ENCODE peak calls at places on chromosomes 13 and 19, in five cellular contexts. One of them, this sample, is unnamed.

GRCh38 chr13:74061939-74062595 is 72.1 kb downstream of the KLF12 start:
- DNase-seq in neuronal stem cell: no peak
- DNase-seq in esophagus muscularis mucosa: no peak
- DNase-seq in transverse colon: no peak
- DNase-seq in Peyer's patch: no peak
- DNase-seq in this sample: no peak

GRCh38 chr19:17441241-17442135 is 7.0 kb downstream of the TMEM221 start:
- DNase-seq in Peyer's patch: no peak
- DNase-seq in neuronal stem cell: no peak
- DNase-seq in esophagus muscularis mucosa: no peak
- DNase-seq in transverse colon: no peak
- DNase-seq in this sample: no peak

GRCh38 chr13:46751811-46752635 is 44.9 kb downstream of the ESD start:
- DNase-seq in esophagus muscularis mucosa: no peak
- DNase-seq in Peyer's patch: peak; percentile 54
- DNase-seq in neuronal stem cell: no peak
- DNase-seq in transverse colon: no peak
- DNase-seq in this sample: no peak

GRCh38 chr13:22271963-22272362 is 601.1 kb downstream of the FGF9 start:
- DNase-seq in Peyer's patch: no peak
- DNase-seq in neuronal stem cell: no peak
- DNase-seq in transverse colon: no peak
- DNase-seq in esophagus muscularis mucosa: no peak
- DNase-seq in this sample: no peak

GRCh38 chr13:44507639-44508038 is 68.5 kb downstream of the TSC22D1 start:
- DNase-seq in transverse colon: no peak
- DNase-seq in neuronal stem cell: no peak
- DNase-seq in esophagus muscularis mucosa: no peak
- DNase-seq in Peyer's patch: no peak
- DNase-seq in this sample: no peak

GRCh38 chr13:101019126-101019525 is 344.5 kb upstream of the TMTC4 start:
- DNase-seq in transverse colon: no peak
- DNase-seq in neuronal stem cell: no peak
- DNase-seq in esophagus muscularis mucosa: no peak
- DNase-seq in Peyer's patch: no peak
- DNase-seq in this sample: no peak

GRCh38 chr19:12899891-12900518 is 9.0 kb downstream of the GCDH start:
- DNase-seq in transverse colon: peak; percentile 51
- DNase-seq in neuronal stem cell: no peak
- DNase-seq in Peyer's patch: no peak
- DNase-seq in esophagus muscularis mucosa: no peak
- DNase-seq in this sample: no peak

GRCh38 chr13:63853816-63854215 is 2438.2 kb upstream of the PCDH20 start:
- DNase-seq in transverse colon: no peak
- DNase-seq in esophagus muscularis mucosa: no peak
- DNase-seq in Peyer's patch: no peak
- DNase-seq in neuronal stem cell: no peak
- DNase-seq in this sample: no peak

GRCh38 chr19:10968527-10969081 is 7.8 kb downstream of the SMARCA4 start:
- DNase-seq in transverse colon: peak; percentile 39
- DNase-seq in Peyer's patch: peak; percentile 53
- DNase-seq in esophagus muscularis mucosa: no peak
- DNase-seq in neuronal stem cell: no peak
- DNase-seq in this sample: no peak

GRCh38 chr19:34767967-34768366 is 5.0 kb downstream of the ZNF599 start:
- DNase-seq in neuronal stem cell: no peak
- DNase-seq in transverse colon: no peak
- DNase-seq in Peyer's patch: no peak
- DNase-seq in esophagus muscularis mucosa: peak; percentile 47
- DNase-seq in this sample: no peak

GRCh38 chr19:35350591-35350990 is 2.9 kb downstream of the FFAR1 start:
- DNase-seq in esophagus muscularis mucosa: peak; percentile 70
- DNase-seq in transverse colon: no peak
- DNase-seq in Peyer's patch: peak; percentile 37
- DNase-seq in neuronal stem cell: no peak
- DNase-seq in this sample: no peak

GRCh38 chr19:29001006-29001921 is 211.7 kb downstream of the UQCRFS1 start:
- DNase-seq in neuronal stem cell: no peak
- DNase-seq in Peyer's patch: no peak
- DNase-seq in esophagus muscularis mucosa: no peak
- DNase-seq in transverse colon: no peak
- DNase-seq in this sample: no peak

GRCh38 chr13:42215578-42216421 is 56.2 kb upstream of the AKAP11 start:
- DNase-seq in neuronal stem cell: peak; percentile 4
- DNase-seq in Peyer's patch: peak; percentile 48
- DNase-seq in transverse colon: no peak
- DNase-seq in esophagus muscularis mucosa: no peak
- DNase-seq in this sample: no peak

GRCh38 chr19:6402834-6403608 is 10.1 kb upstream of the GTF2F1 start:
- DNase-seq in Peyer's patch: peak; percentile 90
- DNase-seq in neuronal stem cell: no peak
- DNase-seq in transverse colon: peak; percentile 84
- DNase-seq in esophagus muscularis mucosa: no peak
- DNase-seq in this sample: peak; percentile 76

GRCh38 chr19:17721821-17722220 is 2.5 kb downstream of the MAP1S start:
- DNase-seq in neuronal stem cell: no peak
- DNase-seq in transverse colon: no peak
- DNase-seq in Peyer's patch: no peak
- DNase-seq in esophagus muscularis mucosa: no peak
- DNase-seq in this sample: peak; percentile 73

GRCh38 chr19:49847731-49848696 is 2.9 kb upstream of the PTOV1 start:
- DNase-seq in transverse colon: no peak
- DNase-seq in esophagus muscularis mucosa: no peak
- DNase-seq in Peyer's patch: no peak
- DNase-seq in neuronal stem cell: no peak
- DNase-seq in this sample: peak; percentile 31

GRCh38 chr13:90918551-90918950 is 428.9 kb upstream of the MIR17HG start:
- DNase-seq in esophagus muscularis mucosa: no peak
- DNase-seq in Peyer's patch: no peak
- DNase-seq in transverse colon: no peak
- DNase-seq in neuronal stem cell: no peak
- DNase-seq in this sample: no peak

GRCh38 chr13:113597386-113598080 is 13.0 kb downstream of the TFDP1 start:
- DNase-seq in transverse colon: no peak
- DNase-seq in neuronal stem cell: no peak
- DNase-seq in esophagus muscularis mucosa: no peak
- DNase-seq in Peyer's patch: no peak
- DNase-seq in this sample: no peak

GRCh38 chr13:107867701-107868661 is 347.4 kb downstream of the LIG4 start:
- DNase-seq in Peyer's patch: no peak
- DNase-seq in neuronal stem cell: peak; percentile 66
- DNase-seq in esophagus muscularis mucosa: no peak
- DNase-seq in transverse colon: no peak
- DNase-seq in this sample: no peak

GRCh38 chr19:29216021-29216420 is 3.1 kb upstream of the UQCRFS1 start:
- DNase-seq in esophagus muscularis mucosa: no peak
- DNase-seq in transverse colon: no peak
- DNase-seq in Peyer's patch: no peak
- DNase-seq in neuronal stem cell: no peak
- DNase-seq in this sample: no peak

GRCh38 chr13:32068255-32068654 is 36.7 kb downstream of the FRY start:
- DNase-seq in esophagus muscularis mucosa: no peak
- DNase-seq in Peyer's patch: no peak
- DNase-seq in transverse colon: no peak
- DNase-seq in neuronal stem cell: no peak
- DNase-seq in this sample: no peak

GRCh38 chr13:91355826-91356710 is 8.6 kb downstream of the MIR17HG start:
- DNase-seq in transverse colon: no peak
- DNase-seq in neuronal stem cell: no peak
- DNase-seq in Peyer's patch: no peak
- DNase-seq in esophagus muscularis mucosa: no peak
- DNase-seq in this sample: no peak

GRCh38 chr13:108315273-108315672 is 45.8 kb downstream of the TNFSF13B start:
- DNase-seq in transverse colon: no peak
- DNase-seq in esophagus muscularis mucosa: no peak
- DNase-seq in neuronal stem cell: no peak
- DNase-seq in Peyer's patch: no peak
- DNase-seq in this sample: no peak

GRCh38 chr19:55809381-55810058 is 22.3 kb downstream of the NLRP11 start:
- DNase-seq in Peyer's patch: peak; percentile 83
- DNase-seq in esophagus muscularis mucosa: no peak
- DNase-seq in neuronal stem cell: no peak
- DNase-seq in transverse colon: peak; percentile 71
- DNase-seq in this sample: peak; percentile 59

GRCh38 chr19:49515767-49516166 is 3.3 kb downstream of the FCGRT start:
- DNase-seq in transverse colon: peak; percentile 46
- DNase-seq in Peyer's patch: peak; percentile 65
- DNase-seq in neuronal stem cell: no peak
- DNase-seq in esophagus muscularis mucosa: no peak
- DNase-seq in this sample: peak; percentile 83

GRCh38 chr13:48749699-48750473 is 96.2 kb downstream of the CYSLTR2 start:
- DNase-seq in neuronal stem cell: peak; percentile 29
- DNase-seq in transverse colon: peak; percentile 66
- DNase-seq in Peyer's patch: peak; percentile 88
- DNase-seq in esophagus muscularis mucosa: peak; percentile 96
- DNase-seq in this sample: peak; percentile 87
- H3K4me3 ChIP-seq in neuronal stem cell: no peak overlapping the region
- H3K4me3 ChIP-seq in transverse colon: no peak overlapping the region
- H3K4me3 ChIP-seq in Peyer's patch: no peak overlapping the region
- H3K4me3 ChIP-seq in esophagus muscularis mucosa: no peak overlapping the region
- H3K4me3 ChIP-seq in this sample: no peak overlapping the region

GRCh38 chr19:4703671-4704316 is 19.8 kb downstream of the DPP9 start:
- DNase-seq in neuronal stem cell: no peak
- DNase-seq in esophagus muscularis mucosa: no peak
- DNase-seq in Peyer's patch: no peak
- DNase-seq in transverse colon: no peak
- DNase-seq in this sample: no peak
- H3K27ac ChIP-seq in neuronal stem cell: no peak overlapping the region
- H3K27ac ChIP-seq in esophagus muscularis mucosa: no peak overlapping the region
- H3K27ac ChIP-seq in Peyer's patch: no peak overlapping the region
- H3K27ac ChIP-seq in transverse colon: no peak overlapping the region
- H3K27ac ChIP-seq in this sample: no peak overlapping the region

GRCh38 chr13:33270906-33271538 is 14.5 kb downstream of the STARD13 start:
- DNase-seq in esophagus muscularis mucosa: no peak
- DNase-seq in neuronal stem cell: no peak
- DNase-seq in transverse colon: no peak
- DNase-seq in Peyer's patch: no peak
- DNase-seq in this sample: no peak

GRCh38 chr13:33274264-33274663 is 11.3 kb downstream of the STARD13 start:
- DNase-seq in transverse colon: no peak
- DNase-seq in Peyer's patch: no peak
- DNase-seq in esophagus muscularis mucosa: no peak
- DNase-seq in neuronal stem cell: no peak
- DNase-seq in this sample: no peak

GRCh38 chr13:33275916-33276315 is 9.6 kb downstream of the STARD13 start:
- DNase-seq in esophagus muscularis mucosa: no peak
- DNase-seq in Peyer's patch: no peak
- DNase-seq in transverse colon: no peak
- DNase-seq in neuronal stem cell: no peak
- DNase-seq in this sample: no peak

GRCh38 chr13:33272531-33273124 is 12.9 kb downstream of the STARD13 start:
- DNase-seq in Peyer's patch: peak; percentile 59
- DNase-seq in esophagus muscularis mucosa: no peak
- DNase-seq in neuronal stem cell: no peak
- DNase-seq in transverse colon: peak; percentile 51
- DNase-seq in this sample: no peak

DNA sequence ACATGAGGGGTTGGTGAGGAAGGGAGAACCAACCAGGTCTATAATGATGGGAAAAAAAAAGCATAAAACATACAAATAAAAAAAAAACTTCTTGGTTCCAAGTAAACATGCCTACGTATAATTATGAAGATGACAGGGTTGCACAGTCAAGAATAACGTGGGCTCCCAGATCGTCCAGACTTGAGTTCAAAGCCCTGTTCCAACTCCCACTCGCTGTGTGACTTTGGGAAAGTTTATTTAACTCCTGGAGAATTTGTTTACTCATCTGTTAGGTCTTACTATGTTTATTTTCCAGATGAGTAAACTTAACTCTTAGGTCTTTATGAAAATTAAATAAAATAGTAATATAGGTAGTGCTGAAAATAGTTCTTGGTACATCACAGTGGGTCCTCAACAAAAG is 13.8 kb downstream of the STARD13 start:
- DNase-seq in esophagus muscularis mucosa: no peak
- DNase-seq in Peyer's patch: no peak
- DNase-seq in transverse colon: no peak
- DNase-seq in neuronal stem cell: no peak
- DNase-seq in this sample: no peak
- H3K4me1 ChIP-seq in esophagus muscularis mucosa: peaks cover 97% of the 10 kb centered on the region
- H3K4me1 ChIP-seq in Peyer's patch: no peaks in the 10 kb centered on the region
- H3K4me1 ChIP-seq in transverse colon: peaks cover 33% of the 10 kb centered on the region
- H3K4me1 ChIP-seq in neuronal stem cell: no peaks in the 10 kb centered on the region
- H3K4me1 ChIP-seq in this sample: peaks cover 15% of the 10 kb centered on the region

GRCh38 chr13:30126903-30127428 is 180.4 kb downstream of the KATNAL1 start:
- DNase-seq in esophagus muscularis mucosa: no peak
- DNase-seq in Peyer's patch: no peak
- DNase-seq in transverse colon: no peak
- DNase-seq in neuronal stem cell: no peak
- DNase-seq in this sample: no peak
- H3K4me3 ChIP-seq in esophagus muscularis mucosa: no peak overlapping the region
- H3K4me3 ChIP-seq in Peyer's patch: no peak overlapping the region
- H3K4me3 ChIP-seq in transverse colon: no peak overlapping the region
- H3K4me3 ChIP-seq in neuronal stem cell: no peak overlapping the region
- H3K4me3 ChIP-seq in this sample: no peak overlapping the region

DNA sequence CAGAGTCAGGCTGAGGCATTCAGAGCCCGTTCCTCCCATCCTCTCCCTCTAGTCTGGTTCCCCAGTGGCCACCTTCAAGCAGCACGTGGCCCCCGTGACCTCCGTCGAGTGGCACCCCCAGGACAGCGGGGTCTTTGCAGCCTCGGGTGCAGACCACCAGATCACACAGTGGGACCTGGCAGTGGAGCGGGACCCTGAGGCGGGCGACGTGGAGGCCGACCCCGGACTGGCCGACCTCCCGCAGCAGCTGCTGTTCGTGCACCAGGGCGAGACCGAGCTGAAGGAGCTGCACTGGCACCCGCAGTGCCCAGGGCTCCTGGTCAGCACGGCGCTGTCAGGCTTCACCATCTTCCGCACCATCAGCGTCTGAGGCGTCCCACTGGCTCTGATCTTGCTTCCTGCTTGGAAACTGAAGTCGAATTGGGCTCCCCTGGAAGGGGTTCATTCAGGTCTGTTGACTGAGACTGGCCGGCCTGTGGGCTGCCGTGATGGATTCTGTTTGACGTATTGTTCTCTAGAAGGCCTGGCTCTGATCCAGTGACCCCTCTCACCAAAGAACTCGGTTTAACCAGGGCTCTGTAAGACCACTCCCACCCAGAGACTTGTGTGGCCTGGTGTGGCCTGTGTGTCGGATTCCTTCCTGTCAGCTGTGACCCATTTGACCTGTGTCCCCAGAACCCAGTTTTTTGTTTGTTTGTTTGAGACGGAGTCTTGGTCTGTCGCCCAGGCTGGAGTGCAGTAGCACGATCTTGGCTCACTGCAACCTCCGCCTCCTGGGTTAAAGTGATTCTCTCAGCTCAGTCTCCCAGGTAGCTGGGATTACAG is 2.5 kb upstream of the KCNJ14 start:
- DNase-seq in neuronal stem cell: no peak
- DNase-seq in transverse colon: no peak
- DNase-seq in Peyer's patch: no peak
- DNase-seq in esophagus muscularis mucosa: no peak
- DNase-seq in this sample: peak; percentile 37
- H3K27ac ChIP-seq in neuronal stem cell: no peak overlapping the region
- H3K27ac ChIP-seq in transverse colon: no peak overlapping the region
- H3K27ac ChIP-seq in Peyer's patch: no peak overlapping the region
- H3K27ac ChIP-seq in esophagus muscularis mucosa: no peak overlapping the region
- H3K27ac ChIP-seq in this sample: no peak overlapping the region